ENCODE peak calls at places on chromosomes 5 and 9, in five cellular contexts. B is HEK293T, A is HepG2, M is GM12878, R is H1. C is an unnamed sample.

GRCh38 chr5:23318960-23319359 is 188.4 kb upstream of the PRDM9 start:
- DNase-seq in B (no peak), A (no peak), M (no peak), R (no peak), C (no peak)

GRCh38 chr5:126251024-126251423 is 172.2 kb upstream of the GRAMD2B start:
- DNase-seq in B (no peak), A (no peak), M (no peak), R (no peak), C (no peak)

GRCh38 chr9:16289639-16290038 is 580.8 kb downstream of the BNC2 start:
- DNase-seq in B (no peak), A (no peak), M (peak), R (no peak), C (no peak)

GRCh38 chr5:151448038-151448985 is 909 bp downstream of the SLC36A1 start:
- DNase-seq in B (peak), A (peak), M (no peak), R (peak), C (no peak)

GRCh38 chr5:8912106-8912505 is 633.8 kb downstream of the SEMA5A start:
- DNase-seq in B (no peak), A (no peak), M (no peak), R (no peak), C (no peak)

GRCh38 chr5:176796411-176796810 is 13.9 kb upstream of the UNC5A start:
- DNase-seq in B (no peak), A (no peak), M (no peak), R (no peak), C (no peak)

GRCh38 chr9:35904966-35905781 is 828 bp upstream of the HRCT1 start:
- DNase-seq in B (no peak), A (no peak), M (no peak), R (no peak), C (no peak)

GRCh38 chr5:97846646-97847045 is 663.6 kb upstream of the RIOK2 start:
- DNase-seq in B (no peak), A (no peak), M (no peak), R (no peak), C (no peak)

GRCh38 chr5:4643190-4643589 is 496.9 kb upstream of the ADAMTS16 start:
- DNase-seq in B (no peak), A (no peak), M (no peak), R (no peak), C (no peak)

GRCh38 chr5:132215329-132215728 is 12.3 kb downstream of the P4HA2 start:
- DNase-seq in B (peak), A (no peak), M (no peak), R (no peak), C (no peak)

GRCh38 chr9:13860926-13861325 is 453.0 kb downstream of the NFIB start:
- DNase-seq in B (no peak), A (no peak), M (no peak), R (no peak), C (peak)

GRCh38 chr5:169650701-169651331 is 13.7 kb downstream of the DOCK2 start:
- DNase-seq in B (no peak), A (no peak), M (peak), R (no peak), C (no peak)

GRCh38 chr9:116646661-116647514 is 40.2 kb upstream of the TRIM32 start:
- DNase-seq in B (peak), A (peak), M (no peak), R (no peak), C (peak)

GRCh38 chr5:30838936-30839511 is 354.5 kb upstream of the CDH6 start:
- DNase-seq in B (no peak), A (no peak), M (no peak), R (no peak), C (no peak)

GRCh38 chr9:268616-269015 is 54.0 kb downstream of the DOCK8 start:
- DNase-seq in B (no peak), A (no peak), M (no peak), R (no peak), C (no peak)

GRCh38 chr5:124030043-124030461 is 518.1 kb downstream of the CSNK1G3 start:
- DNase-seq in B (no peak), A (no peak), M (no peak), R (no peak), C (no peak)

GRCh38 chr5:52457808-52458207 is 329.9 kb upstream of the ITGA1 start:
- DNase-seq in B (peak), A (no peak), M (no peak), R (no peak), C (no peak)

GRCh38 chr5:41182666-41183065 is 30.7 kb downstream of the C6 start:
- DNase-seq in B (no peak), A (peak), M (no peak), R (no peak), C (no peak)

GRCh38 chr9:4666042-4666699 is at the start of gene SPATA6L:
- DNase-seq in B (no peak), A (peak), M (no peak), R (no peak), C (no peak)

GRCh38 chr9:131757549-131757948 is 17.7 kb upstream of the RAPGEF1 start:
- DNase-seq in B (no peak), A (no peak), M (no peak), R (no peak), C (no peak)

GRCh38 chr9:14895806-14896205 is 14.4 kb downstream of the FREM1 start:
- DNase-seq in B (no peak), A (no peak), M (no peak), R (no peak), C (no peak)

GRCh38 chr9:130844028-130844427 is 9.0 kb downstream of the ABL1 start:
- DNase-seq in B (no peak), A (no peak), M (no peak), R (no peak), C (no peak)

DNA sequence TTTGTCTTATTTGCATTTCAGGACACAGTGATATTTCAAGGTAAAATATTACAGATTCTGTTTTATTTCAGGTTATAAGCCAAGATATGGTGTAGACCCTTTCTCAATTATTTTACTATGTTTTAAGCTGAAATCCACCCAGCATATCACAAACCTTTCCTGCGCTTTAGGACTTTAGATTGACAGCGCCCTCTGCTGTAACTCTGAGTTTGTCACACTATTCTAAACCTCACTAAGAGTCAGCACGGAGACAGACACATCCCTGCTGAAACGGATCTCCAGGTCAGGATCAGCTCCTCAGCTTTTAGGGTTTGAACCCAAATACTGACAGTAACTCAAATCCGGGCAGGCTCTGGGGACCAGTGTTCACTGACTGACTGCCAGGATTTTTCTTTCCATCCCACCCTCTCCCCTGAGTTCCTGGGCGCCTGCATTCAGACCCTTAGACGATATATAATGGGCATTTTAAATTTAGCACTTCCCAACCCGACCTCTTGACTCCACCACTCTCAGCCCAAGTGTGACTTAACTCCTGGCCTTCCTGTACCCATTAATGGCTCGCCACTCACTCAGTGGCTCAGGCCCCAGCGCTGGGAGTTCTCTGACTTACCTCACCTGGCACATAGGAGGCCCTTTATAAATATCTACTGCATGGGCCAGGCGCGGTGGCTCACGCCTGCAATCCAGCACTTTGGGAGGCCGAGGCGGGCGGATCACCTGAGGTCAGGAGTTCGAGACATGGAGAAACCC is 33.5 kb downstream of the TLX3 start:
- DNase-seq in B (peak), A (peak), M (no peak), R (no peak), C (peak)
- TF ChIP-seq SUZ12 in B (no peak), A (no peak), M (no peak), R (no peak), C (no peak)

GRCh38 chr9:107488400-107489143 is 997 bp downstream of the KLF4 start:
- DNase-seq in B (peak), A (no peak), M (no peak), R (no peak), C (no peak)
- TF ChIP-seq SUZ12 in B (no peak), A (no peak), M (no peak), R (peak), C (no peak)

GRCh38 chr9:70502690-70503089 is 88.2 kb upstream of the KLF9 start:
- DNase-seq in B (no peak), A (no peak), M (no peak), R (no peak), C (no peak)
- TF ChIP-seq SUZ12 in B (no peak), A (no peak), M (no peak), R (no peak), C (no peak)

DNA sequence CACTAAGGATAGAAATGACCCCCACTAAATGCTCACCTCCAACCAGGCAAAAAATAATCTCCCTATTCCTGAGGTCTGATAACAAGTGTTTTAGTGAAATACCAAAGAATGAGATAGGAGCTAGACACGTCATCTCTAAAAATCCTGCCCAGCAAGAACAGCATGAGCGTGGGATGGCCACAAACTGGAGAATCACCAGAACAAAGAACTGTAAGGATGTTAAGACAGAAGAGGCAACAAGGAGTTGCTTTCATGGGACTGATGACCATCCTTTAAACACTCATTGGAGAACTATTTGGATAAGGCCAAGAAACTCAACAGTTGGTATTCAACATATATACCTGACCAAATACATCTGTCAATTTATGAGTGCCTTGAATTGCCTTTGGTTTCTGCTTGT is 113.7 kb downstream of the RASEF start:
- DNase-seq in B (no peak), A (no peak), M (no peak), R (no peak), C (no peak)
- TF ChIP-seq SUZ12 in B (no peak), A (no peak), M (no peak), R (no peak), C (no peak)

GRCh38 chr5:42542106-42542505 is 118.9 kb downstream of the GHR start:
- DNase-seq in B (no peak), A (no peak), M (no peak), R (no peak), C (no peak)

GRCh38 chr5:42547894-42548293 is 124.7 kb downstream of the GHR start:
- DNase-seq in B (no peak), A (no peak), M (no peak), R (no peak), C (no peak)

GRCh38 chr5:42543774-42544173 is 120.5 kb downstream of the GHR start:
- DNase-seq in B (no peak), A (no peak), M (no peak), R (no peak), C (no peak)

GRCh38 chr5:42545038-42545437 is 121.8 kb downstream of the GHR start:
- DNase-seq in B (no peak), A (no peak), M (no peak), R (no peak), C (no peak)

GRCh38 chr5:42547146-42547545 is 123.9 kb downstream of the GHR start:
- DNase-seq in B (no peak), A (no peak), M (no peak), R (no peak), C (no peak)
- TF ChIP-seq SUZ12 in B (no peak), A (no peak), M (no peak), R (no peak), C (no peak)

DNA sequence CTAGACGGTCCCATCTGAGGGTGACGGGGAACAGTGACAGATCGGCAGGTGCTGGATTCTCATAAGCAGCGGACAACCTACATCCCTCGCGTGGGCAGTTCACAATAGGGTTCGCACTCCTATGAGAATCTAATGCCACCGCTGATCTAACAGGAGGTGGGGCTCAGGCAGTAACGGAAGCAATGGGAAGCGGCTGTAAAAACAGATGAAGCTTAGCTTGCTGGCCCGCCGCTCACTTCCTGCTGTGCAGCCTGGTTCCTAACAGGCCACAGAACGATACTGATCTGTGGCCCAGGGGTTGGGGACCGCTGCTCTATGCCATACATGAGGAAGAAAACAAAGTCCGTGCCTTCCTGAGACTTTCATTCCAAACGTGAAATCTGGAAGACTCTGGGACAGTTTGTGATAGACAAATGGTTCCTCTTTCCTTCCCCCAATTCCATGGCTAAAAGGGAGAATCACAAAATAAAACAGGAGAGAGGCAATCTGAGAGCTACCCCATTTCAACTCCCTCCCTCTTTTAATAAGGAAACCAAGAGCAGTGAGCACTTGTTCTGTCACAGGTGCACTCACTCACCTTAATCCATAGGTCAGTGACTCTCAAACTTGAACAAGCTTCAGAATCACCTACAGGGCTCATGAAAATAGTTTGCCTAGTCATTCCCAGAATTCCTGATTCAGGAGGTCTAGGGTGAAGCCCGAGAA is 12.1 kb downstream of the PDCL start:
- DNase-seq in B (no peak), A (no peak), M (no peak), R (no peak), C (no peak)
- TF ChIP-seq SUZ12 in B (no peak), A (no peak), M (no peak), R (no peak), C (no peak)

GRCh38 chr9:129446828-129447550 is 173.9 kb downstream of the C9orf50 start:
- DNase-seq in B (no peak), A (peak), M (no peak), R (no peak), C (no peak)
- TF ChIP-seq SUZ12 in B (no peak), A (no peak), M (no peak), R (no peak), C (no peak)

GRCh38 chr5:133245191-133246052 is 193.6 kb downstream of the HSPA4 start:
- DNase-seq in B (no peak), A (peak), M (no peak), R (peak), C (peak)
- TF ChIP-seq SUZ12 in B (no peak), A (no peak), M (no peak), R (no peak), C (no peak)